ENCODE peak calls at places on chromosome 22, in four cellular contexts. G, S, J and O are unnamed samples.

GRCh38 chr22:41403532-41404318 is 22.0 kb downstream of the TEF start:
- DNase-seq in G (peak; percentile 86), S (peak; percentile 99), J (peak; percentile 95), O (peak; percentile 97)

GRCh38 chr22:34111210-34111824 is 191.0 kb upstream of the LARGE1 start:
- DNase-seq in G (peak; percentile 27), S (no peak), J (no peak), O (no peak)

GRCh38 chr22:47817380-47817779 is 1054.9 kb downstream of the TBC1D22A start:
- DNase-seq in G (no peak), S (no peak), J (no peak), O (no peak)

GRCh38 chr22:34842630-34843029 is 223.3 kb upstream of the ISX start:
- DNase-seq in G (no peak), S (no peak), J (no peak), O (no peak)

GRCh38 chr22:46175631-46176030 is 25.3 kb downstream of the PPARA start:
- DNase-seq in G (no peak), S (no peak), J (no peak), O (no peak)

GRCh38 chr22:20249797-20250354 is 18.2 kb downstream of the RTN4R start:
- DNase-seq in G (peak; percentile 72), S (no peak), J (no peak), O (no peak)

GRCh38 chr22:19875061-19875530 is 20.4 kb upstream of the GNB1L start:
- DNase-seq in G (peak; percentile 13), S (no peak), J (peak; percentile 58), O (peak; percentile 77)

GRCh38 chr22:45903355-45904149 is 73.4 kb downstream of the WNT7B start:
- DNase-seq in G (no peak), S (no peak), J (no peak), O (no peak)

GRCh38 chr22:50544746-50545253 is 899 bp upstream of the KLHDC7B start:
- DNase-seq in G (no peak), S (no peak), J (peak; percentile 82), O (no peak)

GRCh38 chr22:49911881-49912625 is 6.2 kb downstream of the ALG12 start:
- DNase-seq in G (no peak), S (no peak), J (no peak), O (no peak)

GRCh38 chr22:26139320-26139719 is 29.9 kb upstream of the SEZ6L start:
- DNase-seq in G (no peak), S (no peak), J (no peak), O (no peak)

GRCh38 chr22:27720860-27721259 is 80.7 kb downstream of the MN1 start:
- DNase-seq in G (no peak), S (no peak), J (peak; percentile 29), O (no peak)

GRCh38 chr22:21044931-21045584 is 688 bp upstream of the LRRC74B start:
- DNase-seq in G (no peak), S (peak; percentile 78), J (peak; percentile 79), O (no peak)

GRCh38 chr22:49012695-49013094 is 815.0 kb downstream of the BRD1 start:
- DNase-seq in G (no peak), S (peak; percentile 75), J (no peak), O (no peak)

GRCh38 chr22:49535527-49536125 is 292.0 kb downstream of the BRD1 start:
- DNase-seq in G (no peak), S (peak; percentile 47), J (peak; percentile 54), O (peak; percentile 52)

GRCh38 chr22:29142116-29142515 is 63.6 kb upstream of the EMID1 start:
- DNase-seq in G (no peak), S (no peak), J (no peak), O (no peak)

GRCh38 chr22:29260601-29261315 is 7.0 kb downstream of the RHBDD3 start:
- DNase-seq in G (no peak), S (peak; percentile 55), J (peak; percentile 74), O (peak; percentile 90)

GRCh38 chr22:20027966-20028854 is 7.3 kb downstream of the TANGO2 start:
- DNase-seq in G (peak; percentile 0), S (peak; percentile 17), J (peak; percentile 7), O (no peak)

GRCh38 chr22:45129703-45130524 is 33.8 kb upstream of the NUP50 start:
- DNase-seq in G (no peak), S (no peak), J (no peak), O (no peak)

DNA sequence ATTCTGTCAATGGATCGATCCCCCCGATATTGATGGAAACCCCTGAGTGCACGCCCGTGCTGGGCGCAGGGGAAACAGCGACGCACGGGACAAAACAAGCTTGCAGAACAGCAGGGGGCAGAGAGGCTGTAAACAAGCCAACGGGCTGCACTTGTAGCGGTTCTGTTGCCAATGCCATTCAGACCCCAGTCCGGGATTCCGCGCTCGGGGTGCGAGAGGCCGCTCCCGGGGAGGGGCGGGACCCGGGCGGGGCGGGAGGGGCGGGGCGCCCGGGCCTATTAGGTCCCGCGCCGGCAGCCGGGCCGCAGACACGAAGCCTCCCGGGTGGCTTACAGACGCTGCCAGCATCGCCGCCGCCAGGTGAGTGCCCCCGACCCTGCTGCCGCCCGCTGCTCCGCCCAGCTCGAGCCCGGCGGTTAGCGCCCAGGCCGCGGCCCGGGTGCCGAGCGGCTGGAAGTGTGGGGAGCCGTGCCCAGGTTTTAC is at the start of gene BIK:
- DNase-seq in G (peak; percentile 38), S (no peak), J (peak; percentile 84), O (no peak)
- TF ChIP-seq CTCF in G (no peak), S (peak; percentile 17), J (no peak), O (peak; percentile 45)

GRCh38 chr22:30441088-30441487 is 15.5 kb downstream of the MTFP1 start:
- DNase-seq in G (no peak), S (no peak), J (no peak), O (no peak)

GRCh38 chr22:30444632-30445437 is 19.3 kb downstream of the MTFP1 start:
- DNase-seq in G (no peak), S (no peak), J (no peak), O (no peak)

GRCh38 chr22:30439836-30440235 is 14.3 kb downstream of the MTFP1 start:
- DNase-seq in G (no peak), S (no peak), J (no peak), O (peak; percentile 61)

GRCh38 chr22:30445438-30445936 is 19.9 kb downstream of the MTFP1 start:
- DNase-seq in G (no peak), S (no peak), J (no peak), O (no peak)
- TF ChIP-seq CTCF in G (peak; percentile 24), S (no peak), J (no peak), O (peak; percentile 60)

DNA sequence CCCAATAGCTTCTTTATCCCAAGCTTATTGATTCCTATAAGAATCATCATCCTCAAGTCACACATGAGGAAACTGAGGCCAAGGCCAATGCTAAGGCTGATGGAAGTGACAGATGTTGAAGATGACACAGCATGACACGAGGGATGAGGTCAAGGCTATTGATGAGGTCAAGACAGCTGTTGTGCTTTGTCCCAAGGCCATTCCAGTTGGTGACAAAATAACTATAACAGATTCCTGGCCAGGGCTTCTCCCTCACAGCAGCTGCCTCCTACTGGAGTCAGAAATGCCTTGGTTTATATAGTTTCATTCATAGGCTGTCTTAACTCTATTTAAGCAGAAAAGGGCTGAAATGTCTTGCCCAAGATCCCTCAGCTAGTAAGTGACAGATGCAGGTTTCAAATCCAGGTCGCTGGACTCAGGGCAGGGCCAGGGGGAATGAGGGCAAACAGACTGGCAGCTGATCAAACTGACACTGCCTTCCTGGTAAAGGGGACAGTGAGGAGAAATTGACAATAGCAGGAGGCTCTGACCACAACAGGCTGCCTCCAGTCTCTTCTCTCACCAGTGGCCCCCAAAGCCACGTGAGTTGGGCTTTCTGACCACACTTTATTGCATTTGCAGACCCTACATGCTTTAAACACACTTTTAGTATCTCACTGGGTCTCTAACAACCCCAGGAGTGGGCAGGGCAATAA is 16.5 kb downstream of the MIF start:
- DNase-seq in G (no peak), S (peak; percentile 25), J (no peak), O (no peak)
- TF ChIP-seq CTCF in G (no peak), S (no peak), J (no peak), O (no peak)

DNA sequence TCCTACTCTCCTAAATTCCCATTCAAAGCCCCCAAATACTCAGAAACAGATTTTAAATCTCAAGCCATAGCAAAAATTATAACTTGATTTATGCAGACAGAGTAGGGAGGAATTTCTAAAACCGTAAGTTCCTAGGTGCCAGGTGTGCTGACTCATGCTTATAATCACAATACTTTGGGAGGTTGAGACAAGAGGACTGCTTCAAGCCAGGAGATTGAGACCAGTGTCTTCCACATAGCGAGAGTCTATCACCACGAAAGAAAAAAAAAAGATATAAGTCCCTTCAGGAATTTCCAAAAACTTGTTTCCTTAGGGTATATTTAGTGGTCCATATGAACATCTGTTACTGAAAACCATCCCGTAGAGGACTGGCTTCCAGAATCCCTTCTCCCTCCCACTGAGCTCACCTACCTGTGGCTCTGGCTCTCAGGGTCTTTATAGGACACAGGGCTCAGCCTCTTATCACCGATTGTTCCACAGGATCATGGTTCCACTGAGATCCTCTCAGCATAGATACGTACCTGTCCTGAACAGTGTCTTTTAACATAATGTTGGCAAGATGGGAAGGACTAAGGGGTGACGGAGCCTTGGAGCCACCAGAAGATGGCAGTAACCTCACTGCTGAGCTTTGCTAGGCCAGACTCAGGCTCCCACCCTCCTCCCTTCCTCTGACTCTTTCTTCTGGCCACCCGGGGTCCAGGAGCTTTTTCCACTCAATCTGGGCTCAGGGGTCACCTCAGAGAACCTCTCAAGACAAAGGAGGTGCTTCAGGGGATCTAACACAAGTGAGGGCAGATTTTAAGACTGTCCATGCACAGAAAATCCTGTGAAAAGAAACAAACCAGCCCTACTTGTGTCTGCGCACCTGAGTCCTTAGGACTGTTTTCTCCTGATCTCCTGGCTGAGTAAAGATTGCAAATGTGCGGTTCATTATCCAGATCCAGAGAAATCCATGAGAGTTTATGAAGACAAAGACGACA is 117.5 kb upstream of the TOP3B start:
- DNase-seq in G (no peak), S (no peak), J (no peak), O (no peak)
- TF ChIP-seq CTCF in G (no peak), S (no peak), J (no peak), O (peak; percentile 54)

GRCh38 chr22:37311761-37312312 is 29.5 kb downstream of the CYTH4 start:
- DNase-seq in G (no peak), S (no peak), J (no peak), O (no peak)

GRCh38 chr22:37309221-37310074 is 27.1 kb downstream of the CYTH4 start:
- DNase-seq in G (no peak), S (no peak), J (peak; percentile 88), O (no peak)

GRCh38 chr22:37310815-37311595 is 28.7 kb downstream of the CYTH4 start:
- DNase-seq in G (no peak), S (no peak), J (peak; percentile 87), O (no peak)

GRCh38 chr22:37308385-37309200 is 26.3 kb downstream of the CYTH4 start:
- DNase-seq in G (no peak), S (no peak), J (no peak), O (no peak)

GRCh38 chr22:37310075-37310606 is 27.8 kb downstream of the CYTH4 start:
- DNase-seq in G (no peak), S (no peak), J (peak; percentile 82), O (no peak)
- TF ChIP-seq CTCF in G (no peak), S (no peak), J (no peak), O (peak; percentile 12)